ENCODE peak calls at places on chromosomes 3 and 15, in five cellular contexts. One of them, this sample, is unnamed. For H3K36me3, H3K9me3 and H3K4me1, the result is how much of the 10 kb centered on the place peaks cover.

GRCh38 chr15:69766156-69766555 is 313.5 kb downstream of the RPLP1 start:
- DNase-seq in heart left ventricle: no peak
- DNase-seq in effector memory CD4-positive, alpha-beta T cell: no peak
- DNase-seq in GM23248: no peak
- DNase-seq in SJCRH30: no peak
- DNase-seq in this sample: no peak

GRCh38 chr3:31918179-31919165 is 62.6 kb downstream of the OSBPL10 start:
- DNase-seq in heart left ventricle: no peak
- DNase-seq in effector memory CD4-positive, alpha-beta T cell: no peak
- DNase-seq in GM23248: peak
- DNase-seq in SJCRH30: no peak
- DNase-seq in this sample: no peak

GRCh38 chr15:72796515-72797337 is 13.2 kb upstream of the ADPGK start:
- DNase-seq in heart left ventricle: peak
- DNase-seq in effector memory CD4-positive, alpha-beta T cell: peak
- DNase-seq in GM23248: peak
- DNase-seq in SJCRH30: no peak
- DNase-seq in this sample: peak

GRCh38 chr3:195821403-195822130 is 9.8 kb upstream of the MUC4 start:
- DNase-seq in heart left ventricle: no peak
- DNase-seq in effector memory CD4-positive, alpha-beta T cell: no peak
- DNase-seq in GM23248: no peak
- DNase-seq in SJCRH30: no peak
- DNase-seq in this sample: no peak

GRCh38 chr3:176916777-176917176 is 280.5 kb downstream of the TBL1XR1 start:
- DNase-seq in heart left ventricle: no peak
- DNase-seq in effector memory CD4-positive, alpha-beta T cell: no peak
- DNase-seq in GM23248: no peak
- DNase-seq in SJCRH30: no peak
- DNase-seq in this sample: no peak

GRCh38 chr3:170346481-170347125 is 10.9 kb upstream of the SKIL start:
- DNase-seq in heart left ventricle: no peak
- DNase-seq in effector memory CD4-positive, alpha-beta T cell: no peak
- DNase-seq in GM23248: peak
- DNase-seq in SJCRH30: no peak
- DNase-seq in this sample: no peak

GRCh38 chr3:78847203-78847602 is 920.6 kb downstream of the ROBO1 start:
- DNase-seq in heart left ventricle: no peak
- DNase-seq in effector memory CD4-positive, alpha-beta T cell: no peak
- DNase-seq in GM23248: no peak
- DNase-seq in SJCRH30: no peak
- DNase-seq in this sample: no peak

GRCh38 chr3:195015021-195015420 is 255.9 kb downstream of the XXYLT1 start:
- DNase-seq in heart left ventricle: no peak
- DNase-seq in effector memory CD4-positive, alpha-beta T cell: no peak
- DNase-seq in GM23248: no peak
- DNase-seq in SJCRH30: no peak
- DNase-seq in this sample: no peak

GRCh38 chr15:56760186-56760585 is 26.9 kb upstream of the ZNF280D start:
- DNase-seq in heart left ventricle: no peak
- DNase-seq in effector memory CD4-positive, alpha-beta T cell: no peak
- DNase-seq in GM23248: peak
- DNase-seq in SJCRH30: peak
- DNase-seq in this sample: no peak

GRCh38 chr15:73683624-73684536 is at the start of gene CD276:
- DNase-seq in heart left ventricle: peak
- DNase-seq in effector memory CD4-positive, alpha-beta T cell: no peak
- DNase-seq in GM23248: peak
- DNase-seq in SJCRH30: peak
- DNase-seq in this sample: peak

GRCh38 chr3:124352143-124352528 is 360.2 kb upstream of the ROPN1 start:
- DNase-seq in heart left ventricle: no peak
- DNase-seq in effector memory CD4-positive, alpha-beta T cell: no peak
- DNase-seq in GM23248: no peak
- DNase-seq in SJCRH30: peak
- DNase-seq in this sample: no peak

GRCh38 chr3:99976584-99976983 is 137.7 kb downstream of the FILIP1L start:
- DNase-seq in heart left ventricle: no peak
- DNase-seq in effector memory CD4-positive, alpha-beta T cell: no peak
- DNase-seq in GM23248: no peak
- DNase-seq in SJCRH30: no peak
- DNase-seq in this sample: no peak

GRCh38 chr15:72585659-72586058 is 68.8 kb upstream of the GOLGA6B start:
- DNase-seq in heart left ventricle: no peak
- DNase-seq in effector memory CD4-positive, alpha-beta T cell: no peak
- DNase-seq in GM23248: peak
- DNase-seq in SJCRH30: no peak
- DNase-seq in this sample: no peak

GRCh38 chr3:161927131-161927530 is 430.5 kb downstream of the OTOL1 start:
- DNase-seq in heart left ventricle: no peak
- DNase-seq in effector memory CD4-positive, alpha-beta T cell: no peak
- DNase-seq in GM23248: no peak
- DNase-seq in SJCRH30: no peak
- DNase-seq in this sample: no peak

GRCh38 chr3:131794766-131795381 is 239.9 kb downstream of the CPNE4 start:
- DNase-seq in heart left ventricle: no peak
- DNase-seq in effector memory CD4-positive, alpha-beta T cell: no peak
- DNase-seq in GM23248: peak
- DNase-seq in SJCRH30: peak
- DNase-seq in this sample: peak

GRCh38 chr3:155617346-155617745 is 127.5 kb downstream of the PLCH1 start:
- DNase-seq in heart left ventricle: no peak
- DNase-seq in effector memory CD4-positive, alpha-beta T cell: no peak
- DNase-seq in GM23248: no peak
- DNase-seq in SJCRH30: no peak
- DNase-seq in this sample: no peak

GRCh38 chr15:55289573-55290360 is at the start of gene RAB27A:
- DNase-seq in heart left ventricle: peak
- DNase-seq in effector memory CD4-positive, alpha-beta T cell: peak
- DNase-seq in GM23248: peak
- DNase-seq in SJCRH30: peak
- DNase-seq in this sample: peak

GRCh38 chr3:73549071-73549600 is 75.6 kb downstream of the PDZRN3 start:
- DNase-seq in heart left ventricle: no peak
- DNase-seq in effector memory CD4-positive, alpha-beta T cell: no peak
- DNase-seq in GM23248: no peak
- DNase-seq in SJCRH30: no peak
- DNase-seq in this sample: no peak

GRCh38 chr15:41495736-41496599 is 2.3 kb downstream of the ITPKA start:
- DNase-seq in heart left ventricle: no peak
- DNase-seq in effector memory CD4-positive, alpha-beta T cell: no peak
- DNase-seq in GM23248: no peak
- DNase-seq in SJCRH30: no peak
- DNase-seq in this sample: peak

GRCh38 chr15:64928626-64929220 is 17.0 kb downstream of the ANKDD1A start:
- DNase-seq in heart left ventricle: no peak
- DNase-seq in effector memory CD4-positive, alpha-beta T cell: no peak
- DNase-seq in GM23248: no peak
- DNase-seq in SJCRH30: no peak
- DNase-seq in this sample: no peak

GRCh38 chr15:58212909-58213526 is 74.8 kb downstream of the AQP9 start:
- DNase-seq in heart left ventricle: no peak
- DNase-seq in effector memory CD4-positive, alpha-beta T cell: no peak
- DNase-seq in GM23248: peak
- DNase-seq in SJCRH30: peak
- DNase-seq in this sample: no peak

GRCh38 chr3:127391436-127392145 is 103.7 kb upstream of the PRR20G start:
- DNase-seq in heart left ventricle: no peak
- DNase-seq in effector memory CD4-positive, alpha-beta T cell: no peak
- DNase-seq in GM23248: no peak
- DNase-seq in SJCRH30: no peak
- DNase-seq in this sample: no peak
- H3K36me3 ChIP-seq in heart left ventricle: under half
- H3K36me3 ChIP-seq in effector memory CD4-positive, alpha-beta T cell: under half
- H3K36me3 ChIP-seq in GM23248: under half
- H3K36me3 ChIP-seq in SJCRH30: under half
- H3K36me3 ChIP-seq in this sample: under half

DNA sequence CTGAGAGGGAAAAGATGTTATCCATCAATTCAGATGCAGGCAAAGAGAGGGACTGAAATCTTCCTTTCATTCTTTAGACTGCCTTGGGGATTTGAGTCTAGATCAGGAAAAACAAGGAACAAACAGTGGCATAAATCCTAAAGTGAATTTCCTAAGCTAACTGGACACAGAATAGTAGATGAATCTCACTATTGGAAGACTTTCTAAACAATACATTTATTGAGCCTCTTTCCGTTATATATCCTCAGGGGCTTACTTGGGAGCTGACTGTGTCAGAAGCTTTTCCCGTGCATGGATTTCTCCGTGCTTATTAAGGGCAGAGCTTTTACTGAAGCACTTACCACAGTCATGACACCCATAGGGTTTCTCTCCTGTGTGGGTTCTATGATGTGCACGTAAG is 10.0 kb downstream of the ZSCAN29 start:
- DNase-seq in heart left ventricle: no peak
- DNase-seq in effector memory CD4-positive, alpha-beta T cell: no peak
- DNase-seq in GM23248: no peak
- DNase-seq in SJCRH30: no peak
- DNase-seq in this sample: no peak
- H3K9me3 ChIP-seq in heart left ventricle: under half
- H3K9me3 ChIP-seq in effector memory CD4-positive, alpha-beta T cell: under half
- H3K9me3 ChIP-seq in GM23248: under half
- H3K9me3 ChIP-seq in SJCRH30: under half
- H3K9me3 ChIP-seq in this sample: under half

DNA sequence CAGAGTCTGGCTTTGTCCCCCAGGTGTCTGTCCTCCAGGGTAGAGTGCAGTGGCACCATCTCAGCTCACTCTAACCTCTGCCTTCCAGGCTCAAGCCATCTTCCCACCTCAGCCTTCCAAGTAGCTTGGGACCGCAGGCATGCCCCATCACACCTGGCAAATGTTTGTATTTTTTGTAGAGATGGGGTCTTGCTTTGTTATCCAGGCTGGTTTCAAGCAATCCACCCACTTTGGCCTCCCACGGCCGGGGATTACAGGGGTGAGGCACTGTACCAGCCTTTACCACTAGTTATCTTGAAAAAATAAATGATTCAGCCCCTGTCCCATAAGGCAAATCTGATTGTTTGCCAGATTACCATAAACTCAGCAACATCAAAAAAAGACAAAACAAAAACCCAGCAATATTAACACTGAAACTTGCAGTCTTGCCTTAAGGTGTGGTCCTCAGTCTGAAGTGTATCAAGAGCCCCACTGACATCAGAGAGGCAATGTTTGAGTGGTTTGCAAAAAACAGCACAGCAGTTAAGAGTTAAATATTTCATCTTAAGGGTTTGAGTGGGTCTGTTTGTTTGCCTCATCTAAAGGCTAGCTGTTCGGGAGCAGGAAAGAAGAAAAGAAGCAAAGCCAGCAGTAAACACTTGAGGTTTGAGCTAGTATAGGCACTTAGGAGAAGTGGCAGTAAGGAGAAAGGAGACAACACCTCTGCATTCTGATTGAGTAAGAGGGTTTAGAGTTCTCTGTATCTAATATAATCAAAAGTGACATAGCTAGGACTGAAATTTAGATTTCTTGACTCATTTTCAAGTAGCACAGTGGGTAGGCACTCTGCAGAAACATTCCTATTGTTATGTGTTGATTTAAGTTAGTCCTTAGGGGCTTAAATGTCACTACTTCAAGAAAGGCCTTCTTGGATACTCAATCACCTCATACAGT is 26.3 kb upstream of the EDEM1 start:
- DNase-seq in heart left ventricle: no peak
- DNase-seq in effector memory CD4-positive, alpha-beta T cell: no peak
- DNase-seq in GM23248: peak
- DNase-seq in SJCRH30: no peak
- DNase-seq in this sample: no peak
- H3K4me1 ChIP-seq in heart left ventricle: under half
- H3K4me1 ChIP-seq in effector memory CD4-positive, alpha-beta T cell: under half
- H3K4me1 ChIP-seq in GM23248: under half
- H3K4me1 ChIP-seq in SJCRH30: under half
- H3K4me1 ChIP-seq in this sample: half or more

DNA sequence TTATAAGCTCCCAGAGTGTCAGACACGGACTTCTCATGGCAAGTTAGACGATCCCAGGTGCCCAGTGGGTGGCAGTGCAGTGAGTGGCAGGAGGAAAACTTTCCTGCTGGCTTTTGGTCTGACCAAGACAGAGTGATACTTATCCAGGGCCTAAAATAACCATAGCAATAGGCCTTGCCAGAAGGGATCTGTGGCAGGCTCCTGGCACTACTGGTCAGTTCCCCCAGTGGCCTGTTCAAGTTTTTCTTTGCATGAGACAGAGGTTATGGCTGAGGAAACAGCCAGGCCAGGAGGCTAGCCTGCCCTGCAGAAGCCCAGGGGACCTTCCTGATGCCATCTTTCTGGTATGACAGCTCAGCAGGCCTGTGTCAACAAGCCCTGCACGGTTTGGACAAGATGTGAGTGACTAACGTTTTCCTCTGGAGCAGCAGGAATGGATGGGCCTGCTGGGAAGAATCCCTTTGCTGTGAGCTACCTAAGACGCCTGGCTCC is 17.9 kb downstream of the SCG5 start:
- DNase-seq in heart left ventricle: no peak
- DNase-seq in effector memory CD4-positive, alpha-beta T cell: no peak
- DNase-seq in GM23248: peak
- DNase-seq in SJCRH30: no peak
- DNase-seq in this sample: no peak
- H3K36me3 ChIP-seq in heart left ventricle: under half
- H3K36me3 ChIP-seq in effector memory CD4-positive, alpha-beta T cell: under half
- H3K36me3 ChIP-seq in GM23248: under half
- H3K36me3 ChIP-seq in SJCRH30: under half
- H3K36me3 ChIP-seq in this sample: under half

GRCh38 chr3:189049458-189050231 is 122.1 kb upstream of the TPRG1 start:
- DNase-seq in heart left ventricle: no peak
- DNase-seq in effector memory CD4-positive, alpha-beta T cell: no peak
- DNase-seq in GM23248: no peak
- DNase-seq in SJCRH30: no peak
- DNase-seq in this sample: no peak
- H3K9me3 ChIP-seq in heart left ventricle: under half
- H3K9me3 ChIP-seq in effector memory CD4-positive, alpha-beta T cell: under half
- H3K9me3 ChIP-seq in GM23248: under half
- H3K9me3 ChIP-seq in SJCRH30: under half
- H3K9me3 ChIP-seq in this sample: under half

GRCh38 chr3:71721721-71722157 is 3.5 kb downstream of the EIF4E3 start:
- DNase-seq in heart left ventricle: no peak
- DNase-seq in effector memory CD4-positive, alpha-beta T cell: no peak
- DNase-seq in GM23248: no peak
- DNase-seq in SJCRH30: no peak
- DNase-seq in this sample: no peak
- H3K4me1 ChIP-seq in heart left ventricle: under half
- H3K4me1 ChIP-seq in effector memory CD4-positive, alpha-beta T cell: half or more
- H3K4me1 ChIP-seq in GM23248: under half
- H3K4me1 ChIP-seq in SJCRH30: under half
- H3K4me1 ChIP-seq in this sample: under half

DNA sequence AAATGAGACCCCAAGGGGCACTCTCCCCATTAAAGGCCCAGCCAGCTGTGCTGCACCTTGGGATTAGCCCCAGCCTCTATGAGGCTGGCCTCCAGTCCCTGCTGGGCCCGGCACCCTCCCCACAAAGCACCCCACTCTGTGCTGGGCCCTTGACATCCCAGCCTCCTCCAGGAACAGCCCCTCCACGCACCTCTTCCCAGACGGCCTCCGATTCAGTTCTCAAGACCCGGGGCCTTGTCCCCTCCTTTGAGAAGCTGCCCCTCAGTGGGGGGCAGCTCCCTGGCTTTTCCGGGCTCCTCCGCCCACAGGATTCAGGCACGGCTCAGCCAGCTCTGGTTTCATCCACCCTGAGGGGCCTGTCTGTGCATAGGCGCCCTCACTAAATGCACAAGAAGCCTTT is 144.1 kb downstream of the LRRK1 start:
- DNase-seq in heart left ventricle: peak
- DNase-seq in effector memory CD4-positive, alpha-beta T cell: no peak
- DNase-seq in GM23248: no peak
- DNase-seq in SJCRH30: no peak
- DNase-seq in this sample: no peak
- H3K36me3 ChIP-seq in heart left ventricle: under half
- H3K36me3 ChIP-seq in effector memory CD4-positive, alpha-beta T cell: under half
- H3K36me3 ChIP-seq in GM23248: under half
- H3K36me3 ChIP-seq in SJCRH30: under half
- H3K36me3 ChIP-seq in this sample: under half

This sample was measured in heart right ventricle.